ENCODE peak calls at places on chromosome 1, in nine cellular contexts. L is breast epithelium; Q is CD8-positive, alpha-beta T cell; F is gastrocnemius medialis; O is fibroblast of mammary gland; Y is cardiac muscle cell; R is astrocyte of the spinal cord; K is GM10248; N is CD4-positive, alpha-beta T cell. D is an unnamed sample.

GRCh38 chr1:1075148-1075935 is 1.2 kb upstream of the RNF223 start:
- DNase-seq in L (no peak), Q (no peak), F (no peak), O (no peak), Y (no peak), R (no peak), K (no peak), N (no peak), D (peak; percentile 6)

GRCh38 chr1:55812281-55812680 is 597.1 kb upstream of the USP24 start:
- DNase-seq in L (no peak), Q (no peak), F (no peak), O (peak; percentile 41), Y (peak; percentile 38), R (no peak), K (no peak), N (no peak), D (no peak)

GRCh38 chr1:43206721-43207228 is 34.6 kb downstream of the CFAP57 start:
- DNase-seq in L (peak; percentile 35), Q (no peak), F (no peak), O (peak; percentile 64), Y (peak; percentile 97), R (peak; percentile 89), K (no peak), N (no peak), D (peak; percentile 63)

GRCh38 chr1:164760585-164760968 is 201.6 kb downstream of the PBX1 start:
- DNase-seq in L (no peak), Q (no peak), F (no peak), O (peak; percentile 70), Y (peak; percentile 67), R (no peak), K (no peak), N (no peak), D (no peak)

GRCh38 chr1:59156526-59157196 is 140.2 kb upstream of the FGGY start:
- DNase-seq in L (no peak), Q (no peak), F (no peak), O (no peak), Y (peak; percentile 66), R (peak; percentile 93), K (no peak), N (no peak), D (peak; percentile 38)

GRCh38 chr1:159914252-159915018 is 10.9 kb downstream of the TAGLN2 start:
- DNase-seq in L (no peak), Q (no peak), F (no peak), O (no peak), Y (no peak), R (no peak), K (no peak), N (no peak), D (no peak)

GRCh38 chr1:52636701-52637695 is 4.0 kb downstream of the SHISAL2A start:
- DNase-seq in L (no peak), Q (peak; percentile 83), F (no peak), O (no peak), Y (no peak), R (no peak), K (peak; percentile 67), N (peak; percentile 58), D (no peak)

GRCh38 chr1:185916866-185917265 is 182.7 kb downstream of the HMCN1 start:
- DNase-seq in L (no peak), Q (no peak), F (no peak), O (peak; percentile 71), Y (peak; percentile 25), R (no peak), K (no peak), N (no peak), D (no peak)

GRCh38 chr1:154520333-154520732 is 18.1 kb upstream of the SHE start:
- DNase-seq in L (no peak), Q (no peak), F (no peak), O (peak; percentile 8), Y (peak; percentile 22), R (no peak), K (no peak), N (no peak), D (no peak)

GRCh38 chr1:29500041-29500440 is 263.7 kb downstream of the PTPRU start:
- DNase-seq in L (no peak), Q (no peak), F (no peak), O (no peak), Y (no peak), R (no peak), K (no peak), N (no peak), D (no peak)

GRCh38 chr1:53526451-53527101 is 67.4 kb downstream of the DMRTB1 start:
- DNase-seq in L (no peak), Q (peak; percentile 3), F (no peak), O (peak; percentile 48), Y (peak; percentile 83), R (peak; percentile 76), K (no peak), N (no peak), D (no peak)

GRCh38 chr1:234108921-234109320 is 204.4 kb downstream of the SLC35F3 start:
- DNase-seq in L (no peak), Q (no peak), F (no peak), O (no peak), Y (peak; percentile 4), R (peak; percentile 46), K (no peak), N (no peak), D (no peak)

GRCh38 chr1:234114648-234115307 is 210.3 kb downstream of the SLC35F3 start:
- DNase-seq in L (peak; percentile 18), Q (no peak), F (no peak), O (peak; percentile 64), Y (peak; percentile 75), R (peak; percentile 66), K (peak; percentile 52), N (no peak), D (peak; percentile 51)

GRCh38 chr1:234107416-234108021 is 203.0 kb downstream of the SLC35F3 start:
- DNase-seq in L (no peak), Q (no peak), F (no peak), O (no peak), Y (no peak), R (no peak), K (no peak), N (no peak), D (no peak)

GRCh38 chr1:234109840-234110239 is 205.4 kb downstream of the SLC35F3 start:
- DNase-seq in L (no peak), Q (no peak), F (no peak), O (no peak), Y (no peak), R (no peak), K (no peak), N (no peak), D (no peak)

DNA sequence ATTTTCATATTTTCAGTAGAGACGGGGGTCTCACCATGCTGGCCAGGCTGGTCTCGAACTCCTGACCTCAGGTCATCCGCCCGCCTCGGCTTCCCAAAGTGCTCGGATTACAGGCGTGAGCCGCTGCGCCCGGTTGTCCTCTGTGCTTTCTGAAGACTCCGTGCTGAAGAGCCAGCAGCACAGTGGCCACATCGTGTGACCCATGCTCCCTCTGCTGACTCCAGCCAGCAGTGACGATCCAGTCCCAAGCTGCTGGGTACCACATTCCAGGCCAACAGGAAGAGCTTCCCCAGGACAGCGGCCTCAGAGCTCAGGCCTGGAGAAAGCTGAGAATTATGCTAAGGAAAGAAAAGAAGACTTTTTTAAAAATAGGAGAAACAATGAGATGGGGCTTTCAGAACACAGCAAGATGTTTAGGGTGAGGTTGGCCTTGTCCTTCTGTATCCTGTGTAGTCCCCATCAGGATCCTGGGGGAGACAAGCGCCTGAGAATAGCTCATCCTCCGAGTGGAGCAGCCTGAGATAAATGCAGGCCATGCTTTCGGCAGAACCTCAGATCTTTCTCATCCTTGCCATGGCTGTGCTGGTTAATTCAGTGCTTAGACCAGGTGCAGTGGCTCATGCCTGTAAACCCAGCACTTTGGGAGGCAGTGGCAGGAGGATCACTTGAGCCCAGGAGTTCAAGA is 207.1 kb downstream of the SLC35F3 start:
- DNase-seq in L (no peak), Q (no peak), F (no peak), O (no peak), Y (peak; percentile 17), R (peak; percentile 20), K (no peak), N (no peak), D (peak; percentile 66)
- TF ChIP-seq CTCF in L (no peak), Q (no peak), F (no peak), O (no peak), Y (no peak), R (peak; percentile 22), K (peak; percentile 26), N (no peak), D (no peak)

DNA sequence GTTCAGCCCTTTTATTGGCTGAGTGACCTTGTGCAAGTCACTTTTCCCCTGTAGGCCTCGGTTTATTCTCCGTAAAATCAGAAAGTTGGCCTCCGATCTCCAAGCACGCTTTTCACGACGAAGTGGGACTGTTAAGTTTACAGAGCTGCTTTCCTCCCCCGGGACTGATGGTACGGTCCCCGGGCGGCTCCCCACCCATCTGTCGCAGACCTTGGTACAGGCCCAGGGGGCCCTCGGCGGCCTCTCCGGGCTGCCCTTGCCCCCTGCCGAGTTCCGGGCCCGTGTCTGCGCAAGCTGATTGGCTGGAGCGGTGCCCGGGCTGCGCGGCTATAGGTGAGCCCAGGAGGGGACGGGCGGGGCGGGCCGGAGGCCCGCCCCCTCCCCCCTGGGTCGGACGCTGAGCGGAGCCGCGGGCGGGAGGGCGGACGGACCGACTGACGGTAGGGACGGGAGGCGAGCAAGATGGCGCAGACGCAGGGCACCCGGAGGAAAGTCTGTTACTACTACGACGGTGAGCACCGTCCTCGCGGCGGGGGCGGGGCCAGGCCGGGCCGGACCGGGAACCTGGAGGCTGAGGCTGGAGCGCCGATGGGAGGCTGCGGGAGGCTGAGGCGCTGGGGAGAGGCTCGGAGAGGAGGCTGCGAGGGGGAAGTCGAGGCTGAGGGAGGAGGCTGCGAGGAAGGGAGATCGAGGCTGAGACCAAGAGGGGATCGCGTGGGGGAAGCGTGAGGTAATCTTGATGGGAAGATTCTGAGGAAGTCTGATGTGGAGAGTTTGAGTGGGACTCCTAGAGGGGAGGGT is at the start of gene HDAC1:
- DNase-seq in L (peak; percentile 95), Q (peak; percentile 97), F (peak; percentile 96), O (peak; percentile 84), Y (peak; percentile 98), R (peak; percentile 96), K (peak; percentile 99), N (peak; percentile 97), D (peak; percentile 94)
- TF ChIP-seq CTCF in L (no peak), Q (no peak), F (no peak), O (no peak), Y (no peak), R (no peak), K (no peak), N (no peak), D (no peak)

DNA sequence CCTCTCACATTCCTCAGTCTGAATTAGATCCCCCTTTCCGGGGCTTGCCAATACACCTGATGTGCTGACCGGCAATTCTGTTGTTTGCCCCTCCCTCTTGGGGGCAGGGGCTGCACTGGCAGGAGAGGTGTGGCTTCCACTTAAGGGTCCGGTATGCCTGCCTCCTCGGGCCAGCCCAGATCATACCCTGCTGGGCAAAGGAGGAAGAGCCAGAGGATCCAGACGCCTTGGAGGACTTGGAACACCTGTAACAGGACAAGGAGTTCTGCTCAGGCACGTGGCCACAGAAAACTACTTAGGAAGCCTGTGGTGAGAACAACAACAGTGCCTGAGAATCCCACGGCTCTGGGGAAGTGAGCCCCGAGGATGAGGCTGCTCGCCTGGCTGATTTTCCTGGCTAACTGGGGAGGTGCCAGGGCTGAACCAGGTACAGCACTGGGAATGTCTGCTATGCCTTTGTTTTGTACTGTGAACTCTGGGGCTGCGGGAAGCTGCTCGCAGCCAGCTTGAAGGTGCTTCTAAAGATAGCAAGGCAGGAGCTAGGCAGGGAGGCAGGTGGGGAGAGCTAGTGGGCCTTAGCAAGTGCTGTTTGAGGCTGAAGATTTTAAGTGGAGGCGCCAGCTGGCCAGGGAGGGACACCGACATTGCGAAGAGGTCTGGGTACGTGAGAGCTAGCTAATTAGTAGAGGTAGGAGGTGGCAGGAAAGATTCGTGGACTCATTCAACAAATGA is at the start of gene SMPDL3B:
- DNase-seq in L (peak; percentile 43), Q (no peak), F (no peak), O (no peak), Y (no peak), R (no peak), K (no peak), N (no peak), D (peak; percentile 63)
- TF ChIP-seq CTCF in L (peak; percentile 19), Q (no peak), F (no peak), O (no peak), Y (no peak), R (no peak), K (no peak), N (no peak), D (no peak)

GRCh38 chr1:194118086-194118485 is 931.7 kb upstream of the B3GALT2 start:
- DNase-seq in L (no peak), Q (no peak), F (no peak), O (no peak), Y (no peak), R (no peak), K (no peak), N (no peak), D (no peak)
- TF ChIP-seq CTCF in L (no peak), Q (no peak), F (no peak), O (no peak), Y (no peak), R (no peak), K (no peak), N (no peak), D (no peak)

D was measured in endothelial cell.